ENCODE peak calls at places on chromosomes 6 and 20, in four cellular contexts. M, G, Q and Y are unnamed samples.

GRCh38 chr6:81253821-81254220 is 498.7 kb downstream of the TENT5A start:
- DNase-seq in G (no peak), M (no peak), Q (no peak), Y (no peak)

GRCh38 chr6:157265630-157266029 is 57.7 kb downstream of the TMEM242 start:
- DNase-seq in M (no peak), G (no peak), Q (no peak), Y (no peak)

GRCh38 chr6:148972481-148972880 is 225.7 kb downstream of the UST start:
- DNase-seq in Q (no peak), M (peak; percentile 57), G (peak; percentile 77), Y (peak; percentile 15)

GRCh38 chr6:33935439-33936080 is 131.8 kb upstream of the MLN start:
- DNase-seq in M (no peak), G (no peak), Q (no peak), Y (no peak)

GRCh38 chr6:81515562-81516453 is 236.7 kb downstream of the TENT5A start:
- DNase-seq in G (no peak), Q (no peak), M (no peak), Y (no peak)

GRCh38 chr6:33078919-33079521 is 3.2 kb downstream of the HLA-DPB1 start:
- DNase-seq in Q (no peak), M (no peak), G (no peak), Y (no peak)

GRCh38 chr6:149809798-149810197 is 54.4 kb downstream of the LRP11 start:
- DNase-seq in Q (no peak), G (no peak), M (no peak), Y (no peak)

GRCh38 chr20:46308258-46309157 is at the start of gene CDH22:
- DNase-seq in G (no peak), Q (no peak), M (peak; percentile 66), Y (peak; percentile 8)